ENCODE peak calls at places on chromosomes 11 and 22, in eight cellular contexts. One of them, this sample, is unnamed.

GRCh38 chr22:50148991-50149721 is 21.4 kb upstream of the PANX2 start:
- DNase-seq in lung: peak; percentile 67
- DNase-seq in neural progenitor cell: peak; percentile 78
- DNase-seq in PC-3: peak; percentile 72
- DNase-seq in WERI-Rb-1: peak; percentile 69
- DNase-seq in pancreas: peak; percentile 83
- DNase-seq in SJSA1: no peak
- DNase-seq in Panc1: peak; percentile 61
- DNase-seq in this sample: peak; percentile 96

GRCh38 chr11:61757213-61757862 is 4.9 kb downstream of the MYRF start:
- DNase-seq in lung: no peak
- DNase-seq in neural progenitor cell: no peak
- DNase-seq in PC-3: no peak
- DNase-seq in WERI-Rb-1: no peak
- DNase-seq in pancreas: no peak
- DNase-seq in SJSA1: no peak
- DNase-seq in Panc1: no peak
- DNase-seq in this sample: no peak

GRCh38 chr11:79018371-79018849 is 422.4 kb downstream of the TENM4 start:
- DNase-seq in lung: no peak
- DNase-seq in neural progenitor cell: no peak
- DNase-seq in PC-3: peak; percentile 89
- DNase-seq in WERI-Rb-1: peak; percentile 85
- DNase-seq in pancreas: no peak
- DNase-seq in SJSA1: no peak
- DNase-seq in Panc1: no peak
- DNase-seq in this sample: no peak

GRCh38 chr11:22133785-22134184 is 59.1 kb upstream of the ANO5 start:
- DNase-seq in lung: no peak
- DNase-seq in neural progenitor cell: no peak
- DNase-seq in PC-3: no peak
- DNase-seq in WERI-Rb-1: no peak
- DNase-seq in pancreas: no peak
- DNase-seq in SJSA1: no peak
- DNase-seq in Panc1: no peak
- DNase-seq in this sample: no peak

GRCh38 chr22:39144101-39144815 is 8.2 kb downstream of the CBX7 start:
- DNase-seq in lung: no peak
- DNase-seq in neural progenitor cell: peak; percentile 36
- DNase-seq in PC-3: peak; percentile 17
- DNase-seq in WERI-Rb-1: no peak
- DNase-seq in pancreas: peak; percentile 64
- DNase-seq in SJSA1: peak; percentile 66
- DNase-seq in Panc1: no peak
- DNase-seq in this sample: peak; percentile 82

GRCh38 chr11:117657801-117658200 is 139.2 kb downstream of the DSCAML1 start:
- DNase-seq in lung: no peak
- DNase-seq in neural progenitor cell: peak; percentile 56
- DNase-seq in PC-3: no peak
- DNase-seq in WERI-Rb-1: no peak
- DNase-seq in pancreas: peak; percentile 17
- DNase-seq in SJSA1: no peak
- DNase-seq in Panc1: no peak
- DNase-seq in this sample: no peak

GRCh38 chr11:118074785-118075184 is 2.1 kb upstream of the TMPRSS4 start:
- DNase-seq in lung: no peak
- DNase-seq in neural progenitor cell: no peak
- DNase-seq in PC-3: peak; percentile 61
- DNase-seq in WERI-Rb-1: no peak
- DNase-seq in pancreas: no peak
- DNase-seq in SJSA1: no peak
- DNase-seq in Panc1: no peak
- DNase-seq in this sample: no peak

GRCh38 chr22:47281126-47282106 is 519.0 kb downstream of the TBC1D22A start:
- DNase-seq in lung: no peak
- DNase-seq in neural progenitor cell: no peak
- DNase-seq in PC-3: peak; percentile 70
- DNase-seq in WERI-Rb-1: no peak
- DNase-seq in pancreas: peak; percentile 20
- DNase-seq in SJSA1: no peak
- DNase-seq in Panc1: no peak
- DNase-seq in this sample: peak; percentile 21

GRCh38 chr22:44023404-44024287 is 456 bp upstream of the PARVB start:
- DNase-seq in lung: no peak
- DNase-seq in neural progenitor cell: peak; percentile 73
- DNase-seq in PC-3: peak; percentile 37
- DNase-seq in WERI-Rb-1: no peak
- DNase-seq in pancreas: peak; percentile 80
- DNase-seq in SJSA1: peak; percentile 53
- DNase-seq in Panc1: no peak
- DNase-seq in this sample: peak; percentile 89

GRCh38 chr11:69652999-69653398 is 12.0 kb downstream of the CCND1 start:
- DNase-seq in lung: no peak
- DNase-seq in neural progenitor cell: no peak
- DNase-seq in PC-3: no peak
- DNase-seq in WERI-Rb-1: no peak
- DNase-seq in pancreas: peak; percentile 13
- DNase-seq in SJSA1: no peak
- DNase-seq in Panc1: no peak
- DNase-seq in this sample: peak; percentile 75

GRCh38 chr11:57482782-57483569 is 22.6 kb downstream of the RTN4RL2 start:
- DNase-seq in lung: no peak
- DNase-seq in neural progenitor cell: peak; percentile 83
- DNase-seq in PC-3: peak; percentile 32
- DNase-seq in WERI-Rb-1: peak; percentile 73
- DNase-seq in pancreas: peak; percentile 71
- DNase-seq in SJSA1: no peak
- DNase-seq in Panc1: no peak
- DNase-seq in this sample: peak; percentile 96

GRCh38 chr11:92224394-92225205 is at the start of gene FAT3:
- DNase-seq in lung: no peak
- DNase-seq in neural progenitor cell: peak; percentile 91
- DNase-seq in PC-3: no peak
- DNase-seq in WERI-Rb-1: peak; percentile 56
- DNase-seq in pancreas: peak; percentile 68
- DNase-seq in SJSA1: no peak
- DNase-seq in Panc1: no peak
- DNase-seq in this sample: peak; percentile 86

GRCh38 chr11:10490398-10491232 is 35.6 kb downstream of the AMPD3 start:
- DNase-seq in lung: peak; percentile 71
- DNase-seq in neural progenitor cell: peak; percentile 69
- DNase-seq in PC-3: peak; percentile 97
- DNase-seq in WERI-Rb-1: no peak
- DNase-seq in pancreas: no peak
- DNase-seq in SJSA1: peak; percentile 95
- DNase-seq in Panc1: peak; percentile 99
- DNase-seq in this sample: peak; percentile 47

DNA sequence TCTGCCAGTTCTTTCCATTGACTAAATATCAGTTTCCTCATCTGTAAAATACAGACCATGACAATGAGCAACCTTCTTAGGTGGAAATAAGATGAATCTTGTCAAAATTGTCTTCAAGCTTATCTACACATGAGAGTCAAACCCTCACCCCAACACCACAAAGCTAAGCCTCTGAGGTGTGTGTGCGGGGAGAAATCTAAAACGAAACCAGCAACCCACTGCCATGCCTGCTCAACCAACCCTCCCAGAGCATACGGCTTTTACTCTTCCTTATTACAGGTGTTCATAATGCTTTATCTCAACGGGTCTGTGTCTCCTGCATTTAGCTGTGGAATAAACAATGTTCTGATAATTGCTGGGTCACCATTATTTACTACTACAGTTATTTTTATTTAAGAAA is 235.4 kb downstream of the KIRREL3 start:
- DNase-seq in lung: no peak
- DNase-seq in neural progenitor cell: no peak
- DNase-seq in PC-3: no peak
- DNase-seq in WERI-Rb-1: no peak
- DNase-seq in pancreas: no peak
- DNase-seq in SJSA1: no peak
- DNase-seq in Panc1: no peak
- DNase-seq in this sample: no peak
- H3K27me3 ChIP-seq in lung: no peaks in the 10 kb centered on the region
- H3K27me3 ChIP-seq in neural progenitor cell: no peaks in the 10 kb centered on the region
- H3K27me3 ChIP-seq in PC-3: peaks cover 49% of the 10 kb centered on the region
- H3K27me3 ChIP-seq in WERI-Rb-1: no peaks in the 10 kb centered on the region
- H3K27me3 ChIP-seq in pancreas: no peaks in the 10 kb centered on the region
- H3K27me3 ChIP-seq in SJSA1: no peaks in the 10 kb centered on the region
- H3K27me3 ChIP-seq in Panc1: peaks cover 4% of the 10 kb centered on the region
- H3K27me3 ChIP-seq in this sample: no peaks in the 10 kb centered on the region

DNA sequence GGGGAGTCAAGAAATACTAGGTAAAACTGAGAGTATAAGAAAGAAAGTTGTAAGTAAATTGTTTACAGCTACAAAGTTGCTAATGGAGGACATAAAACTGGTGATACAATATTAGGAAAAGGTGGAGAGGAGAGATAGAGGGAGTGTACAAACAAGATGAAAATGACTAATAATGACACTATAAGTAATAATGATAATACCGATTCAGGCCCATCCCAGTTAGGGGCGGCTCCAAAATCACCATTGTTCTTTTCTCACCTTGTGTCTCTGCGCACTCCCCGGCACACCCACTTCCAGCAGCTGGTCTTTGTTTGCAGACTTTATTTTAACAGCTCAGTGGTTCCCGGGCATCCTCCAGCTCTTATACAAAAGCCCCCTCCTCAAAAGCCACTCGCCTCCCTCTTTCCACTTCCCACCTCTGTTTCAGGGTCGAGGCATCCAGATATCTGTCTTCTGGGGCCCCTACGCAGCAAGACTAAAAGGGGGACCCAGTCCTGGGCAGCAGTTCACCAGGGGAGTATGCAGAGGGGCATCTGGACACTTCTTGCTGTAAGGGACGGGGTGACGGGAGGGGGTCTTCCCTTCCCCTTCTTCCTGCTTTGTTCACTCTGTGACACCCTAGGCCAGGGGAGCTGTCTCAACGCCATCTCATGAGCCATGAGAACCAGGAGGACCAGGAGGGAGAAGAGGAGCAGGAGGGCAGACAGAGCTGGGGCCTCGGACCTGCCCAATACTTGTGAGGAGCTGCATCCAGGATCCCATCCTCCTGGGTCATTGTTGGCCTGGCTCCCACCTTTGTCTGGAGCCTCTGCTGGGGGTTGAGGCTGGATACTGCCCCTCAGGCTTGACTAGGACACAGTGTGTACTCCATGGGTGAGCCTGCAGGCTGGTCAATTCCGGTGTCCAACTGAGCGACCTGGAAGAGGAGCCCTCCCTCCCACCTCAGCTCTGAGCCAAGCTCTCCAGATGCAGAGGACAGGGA is 2.7 kb downstream of the APOL2 start:
- DNase-seq in lung: no peak
- DNase-seq in neural progenitor cell: peak; percentile 20
- DNase-seq in PC-3: no peak
- DNase-seq in WERI-Rb-1: no peak
- DNase-seq in pancreas: no peak
- DNase-seq in SJSA1: peak; percentile 34
- DNase-seq in Panc1: no peak
- DNase-seq in this sample: no peak
- H3K4me3 ChIP-seq in lung: no peak overlapping the region
- H3K4me3 ChIP-seq in neural progenitor cell: no peak overlapping the region
- H3K4me3 ChIP-seq in PC-3: no peak overlapping the region
- H3K4me3 ChIP-seq in WERI-Rb-1: no peak overlapping the region
- H3K4me3 ChIP-seq in pancreas: no peak overlapping the region
- H3K4me3 ChIP-seq in SJSA1: no peak overlapping the region
- H3K4me3 ChIP-seq in Panc1: no peak overlapping the region
- H3K4me3 ChIP-seq in this sample: no peak overlapping the region

GRCh38 chr22:32591620-32592019 is 117.0 kb downstream of the FBXO7 start:
- DNase-seq in lung: no peak
- DNase-seq in neural progenitor cell: no peak
- DNase-seq in PC-3: no peak
- DNase-seq in WERI-Rb-1: no peak
- DNase-seq in pancreas: no peak
- DNase-seq in SJSA1: peak; percentile 91
- DNase-seq in Panc1: no peak
- DNase-seq in this sample: no peak
- H3K27me3 ChIP-seq in lung: no peaks in the 10 kb centered on the region
- H3K27me3 ChIP-seq in neural progenitor cell: no peaks in the 10 kb centered on the region
- H3K27me3 ChIP-seq in PC-3: no peaks in the 10 kb centered on the region
- H3K27me3 ChIP-seq in WERI-Rb-1: no peaks in the 10 kb centered on the region
- H3K27me3 ChIP-seq in pancreas: no peaks in the 10 kb centered on the region
- H3K27me3 ChIP-seq in SJSA1: no peaks in the 10 kb centered on the region
- H3K27me3 ChIP-seq in Panc1: no peaks in the 10 kb centered on the region
- H3K27me3 ChIP-seq in this sample: no peaks in the 10 kb centered on the region

GRCh38 chr11:75431533-75432525 is 1.2 kb downstream of the KLHL35 start:
- DNase-seq in lung: no peak
- DNase-seq in neural progenitor cell: peak; percentile 43
- DNase-seq in PC-3: no peak
- DNase-seq in WERI-Rb-1: no peak
- DNase-seq in pancreas: peak; percentile 39
- DNase-seq in SJSA1: no peak
- DNase-seq in Panc1: no peak
- DNase-seq in this sample: peak; percentile 79

GRCh38 chr11:75429902-75430691 is 2.9 kb downstream of the KLHL35 start:
- DNase-seq in lung: peak; percentile 66
- DNase-seq in neural progenitor cell: peak; percentile 87
- DNase-seq in PC-3: peak; percentile 79
- DNase-seq in WERI-Rb-1: no peak
- DNase-seq in pancreas: peak; percentile 90
- DNase-seq in SJSA1: peak; percentile 49
- DNase-seq in Panc1: no peak
- DNase-seq in this sample: peak; percentile 92

GRCh38 chr11:75428989-75429640 is 3.9 kb downstream of the KLHL35 start:
- DNase-seq in lung: no peak
- DNase-seq in neural progenitor cell: no peak
- DNase-seq in PC-3: no peak
- DNase-seq in WERI-Rb-1: peak; percentile 69
- DNase-seq in pancreas: peak; percentile 18
- DNase-seq in SJSA1: no peak
- DNase-seq in Panc1: no peak
- DNase-seq in this sample: no peak

GRCh38 chr11:75429641-75429901 is 3.4 kb downstream of the KLHL35 start:
- DNase-seq in lung: no peak
- DNase-seq in neural progenitor cell: no peak
- DNase-seq in PC-3: no peak
- DNase-seq in WERI-Rb-1: no peak
- DNase-seq in pancreas: no peak
- DNase-seq in SJSA1: no peak
- DNase-seq in Panc1: no peak
- DNase-seq in this sample: no peak

DNA sequence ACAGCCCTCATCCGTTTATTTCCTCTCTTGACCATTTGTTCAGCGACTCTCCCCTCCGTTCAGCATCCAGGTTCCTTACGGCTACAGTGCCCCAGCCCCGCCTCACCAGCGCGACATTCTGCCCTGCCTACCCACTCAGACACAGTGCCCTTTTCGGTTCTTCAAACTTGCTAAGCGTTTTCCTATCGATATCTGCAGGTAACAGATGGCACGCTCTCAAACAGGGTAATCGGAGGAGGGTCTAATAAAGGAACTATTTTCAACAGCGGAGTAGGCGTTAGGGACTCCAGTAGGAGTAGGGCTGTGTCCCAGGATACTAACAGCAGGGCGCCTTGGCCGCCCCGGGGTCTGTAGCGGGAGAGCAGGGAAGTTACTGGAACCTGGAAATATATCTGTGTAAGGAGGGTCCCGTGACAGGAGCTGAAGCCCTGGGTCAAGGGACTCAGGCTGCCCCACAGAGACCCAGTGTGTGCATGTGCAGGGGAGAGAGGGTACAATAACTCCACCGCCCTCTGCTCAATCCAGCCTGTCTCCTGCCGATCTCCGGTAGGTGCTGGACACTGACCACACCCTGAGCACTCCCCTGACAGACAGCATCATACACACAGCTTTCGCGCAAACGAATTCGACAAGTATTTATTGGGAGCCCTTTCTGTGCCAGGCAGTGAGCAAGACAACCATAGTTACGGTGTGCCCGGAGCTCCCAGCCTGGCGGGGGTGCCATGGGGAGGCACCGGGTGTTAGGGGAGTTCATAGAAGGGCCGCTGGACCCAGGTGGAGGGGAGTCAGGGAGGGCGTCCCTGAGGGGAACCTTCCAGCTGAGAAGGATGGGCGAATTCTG is 2.1 kb downstream of the KLHL35 start:
- DNase-seq in lung: no peak
- DNase-seq in neural progenitor cell: no peak
- DNase-seq in PC-3: peak; percentile 35
- DNase-seq in WERI-Rb-1: no peak
- DNase-seq in pancreas: peak; percentile 50
- DNase-seq in SJSA1: no peak
- DNase-seq in Panc1: no peak
- DNase-seq in this sample: no peak
- H3K4me3 ChIP-seq in lung: no peak overlapping the region
- H3K4me3 ChIP-seq in neural progenitor cell: peak overlapping the region; percentile 36
- H3K4me3 ChIP-seq in PC-3: peak overlapping the region; percentile 66
- H3K4me3 ChIP-seq in WERI-Rb-1: no peak overlapping the region
- H3K4me3 ChIP-seq in pancreas: peak overlapping the region; percentile 11
- H3K4me3 ChIP-seq in SJSA1: peak overlapping the region; percentile 35
- H3K4me3 ChIP-seq in Panc1: peak overlapping the region; percentile 53
- H3K4me3 ChIP-seq in this sample: peak overlapping the region; percentile 38

This sample was measured in H7.